ENCODE peak calls at places on chromosomes 13 and 19, in eight cellular contexts. Z, A, O, E, X, C, U and N are unnamed samples. For H3K9me3, the result is how much of the 10 kb centered on the place peaks cover.

GRCh38 chr19:18730885-18731513 is 47.5 kb downstream of the CRTC1 start:
- DNase-seq in Z (no peak), A (no peak), O (no peak), E (no peak), X (no peak), C (no peak), U (no peak), N (no peak)

GRCh38 chr19:42254083-42254849 is 662 bp downstream of the ERF start:
- DNase-seq in Z (peak), A (no peak), O (peak), E (peak), X (peak), C (peak), U (peak), N (no peak)

GRCh38 chr19:37997911-37998344 is 90.9 kb downstream of the SIPA1L3 start:
- DNase-seq in Z (no peak), A (no peak), O (no peak), E (no peak), X (no peak), C (no peak), U (no peak), N (no peak)

GRCh38 chr19:39514840-39515550 is at the start of gene SELENOV:
- DNase-seq in Z (no peak), A (no peak), O (no peak), E (no peak), X (no peak), C (no peak), U (no peak), N (no peak)

GRCh38 chr13:70390064-70390463 is 281.8 kb upstream of the KLHL1 start:
- DNase-seq in Z (no peak), A (no peak), O (no peak), E (no peak), X (no peak), C (no peak), U (no peak), N (no peak)

GRCh38 chr13:44188257-44188656 is 185.4 kb upstream of the SERP2 start:
- DNase-seq in Z (no peak), A (no peak), O (no peak), E (no peak), X (no peak), C (no peak), U (no peak), N (no peak)

GRCh38 chr19:19059837-19060611 is 3.8 kb upstream of the SLC25A42 start:
- DNase-seq in Z (peak), A (no peak), O (no peak), E (no peak), X (no peak), C (no peak), U (no peak), N (no peak)

GRCh38 chr13:30957258-30957943 is 24.9 kb downstream of the TEX26 start:
- DNase-seq in Z (no peak), A (no peak), O (no peak), E (no peak), X (no peak), C (no peak), U (no peak), N (no peak)

GRCh38 chr13:113410472-113411201 is 42.7 kb downstream of the ADPRHL1 start:
- DNase-seq in Z (peak), A (no peak), O (no peak), E (peak), X (no peak), C (no peak), U (peak), N (peak)

GRCh38 chr19:7356899-7357627 is 8.3 kb downstream of the ARHGEF18 start:
- DNase-seq in Z (no peak), A (no peak), O (peak), E (no peak), X (no peak), C (no peak), U (no peak), N (no peak)

GRCh38 chr13:27854606-27855005 is 62.3 kb downstream of the GSX1 start:
- DNase-seq in Z (no peak), A (no peak), O (no peak), E (no peak), X (no peak), C (no peak), U (no peak), N (no peak)

GRCh38 chr19:7138402-7138801 is 68.9 kb downstream of the ZNF557 start:
- DNase-seq in Z (peak), A (no peak), O (no peak), E (no peak), X (no peak), C (no peak), U (no peak), N (no peak)

GRCh38 chr19:52142001-52142595 is 2.4 kb upstream of the ZNF616 start:
- DNase-seq in Z (no peak), A (no peak), O (no peak), E (no peak), X (no peak), C (no peak), U (no peak), N (no peak)

GRCh38 chr13:109917422-109917821 is 131.0 kb upstream of the IRS2 start:
- DNase-seq in Z (no peak), A (no peak), O (no peak), E (no peak), X (no peak), C (no peak), U (no peak), N (no peak)

GRCh38 chr13:89514534-89515312 is 1832.8 kb upstream of the MIR17HG start:
- DNase-seq in Z (no peak), A (no peak), O (no peak), E (no peak), X (no peak), C (peak), U (no peak), N (no peak)

GRCh38 chr19:36950335-36951119 is 34.4 kb downstream of the ZNF568 start:
- DNase-seq in Z (no peak), A (no peak), O (no peak), E (no peak), X (no peak), C (no peak), U (no peak), N (no peak)

GRCh38 chr19:17234911-17235617 is 9.0 kb downstream of the OCEL1 start:
- DNase-seq in Z (no peak), A (no peak), O (peak), E (peak), X (peak), C (no peak), U (no peak), N (no peak)

GRCh38 chr19:48806518-48806817 is 4.4 kb downstream of the BCAT2 start:
- DNase-seq in Z (no peak), A (no peak), O (peak), E (no peak), X (peak), C (peak), U (peak), N (no peak)

GRCh38 chr19:57664269-57665127 is 4.2 kb upstream of the ZSCAN4 start:
- DNase-seq in Z (peak), A (no peak), O (peak), E (peak), X (no peak), C (peak), U (no peak), N (no peak)

GRCh38 chr19:58227964-58228583 is 640 bp upstream of the ZNF544 start:
- DNase-seq in Z (no peak), A (no peak), O (no peak), E (no peak), X (no peak), C (no peak), U (no peak), N (no peak)

GRCh38 chr13:75359266-75359665 is 122.7 kb downstream of the TBC1D4 start:
- DNase-seq in Z (no peak), A (no peak), O (no peak), E (no peak), X (no peak), C (no peak), U (no peak), N (no peak)

GRCh38 chr19:18001837-18002345 is 6.1 kb upstream of the ARRDC2 start:
- DNase-seq in Z (no peak), A (no peak), O (no peak), E (no peak), X (no peak), C (no peak), U (peak), N (no peak)

GRCh38 chr13:112690242-112690943 is 555 bp downstream of the ATP11A start:
- DNase-seq in Z (peak), A (no peak), O (peak), E (peak), X (no peak), C (peak), U (no peak), N (no peak)

GRCh38 chr13:45989607-45990006 is 62.9 kb downstream of the ZC3H13 start:
- DNase-seq in Z (no peak), A (no peak), O (no peak), E (no peak), X (no peak), C (no peak), U (no peak), N (no peak)

GRCh38 chr19:32702010-32702409 is 10.4 kb downstream of the NUDT19 start:
- DNase-seq in Z (no peak), A (peak), O (no peak), E (no peak), X (no peak), C (no peak), U (no peak), N (no peak)

GRCh38 chr19:51341976-51342580 is at the start of gene VSIG10L:
- DNase-seq in Z (no peak), A (no peak), O (no peak), E (no peak), X (no peak), C (no peak), U (no peak), N (no peak)

GRCh38 chr13:107211073-107211472 is 643.1 kb upstream of the ARGLU1 start:
- DNase-seq in Z (peak), A (peak), O (peak), E (peak), X (peak), C (peak), U (peak), N (peak)

GRCh38 chr13:41199526-41199925 is 5.2 kb upstream of the KBTBD7 start:
- DNase-seq in Z (no peak), A (no peak), O (no peak), E (no peak), X (no peak), C (no peak), U (no peak), N (no peak)
- H3K9me3 ChIP-seq in Z (under half), A (under half), O (under half), E (under half), X (under half), C (under half), U (under half), N (under half)

GRCh38 chr19:3186377-3186688 is 603 bp downstream of the NCLN start:
- DNase-seq in Z (peak), A (no peak), O (no peak), E (no peak), X (no peak), C (no peak), U (no peak), N (no peak)
- H3K9me3 ChIP-seq in Z (under half), A (under half), O (under half), E (under half), X (under half), C (under half), U (under half), N (under half)

GRCh38 chr13:19172647-19173030 is 9.0 kb downstream of the TUBA3C start:
- DNase-seq in Z (no peak), A (no peak), O (no peak), E (no peak), X (no peak), C (no peak), U (no peak), N (no peak)
- H3K9me3 ChIP-seq in Z (under half), A (under half), O (under half), E (under half), X (under half), C (under half), U (under half), N (under half)

DNA sequence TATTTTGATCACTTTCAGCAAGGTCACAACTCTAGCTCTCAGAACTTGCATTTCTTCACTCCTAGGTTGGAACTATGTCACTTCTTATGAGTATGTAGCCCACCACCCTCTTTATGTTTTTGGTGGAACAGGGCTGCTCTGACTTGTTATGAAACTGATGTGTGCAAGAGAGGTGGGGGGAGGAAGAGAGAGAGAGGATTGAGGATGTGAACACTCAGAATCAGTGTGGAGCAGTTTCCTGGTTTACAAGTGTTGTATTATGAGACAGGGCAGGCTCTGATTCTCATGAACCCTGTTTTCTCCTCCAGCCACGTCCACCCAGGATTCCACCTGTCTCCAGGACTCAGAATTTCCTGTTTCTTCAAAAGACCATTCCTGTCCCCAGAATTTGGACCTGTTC is 16.1 kb downstream of the ZNF317 start:
- DNase-seq in Z (no peak), A (no peak), O (no peak), E (no peak), X (no peak), C (no peak), U (no peak), N (no peak)
- H3K9me3 ChIP-seq in Z (under half), A (under half), O (under half), E (under half), X (under half), C (under half), U (under half), N (under half)